ENCODE peak calls at places on chromosome 3, in four cellular contexts. V, T, Q and M are unnamed samples.

GRCh38 chr3:28971156-28971555 is 309.7 kb upstream of the RBMS3 start:
- DNase-seq in V (no peak), T (no peak), Q (no peak), M (no peak)

GRCh38 chr3:51796859-51797258 is 17.8 kb upstream of the IQCF6 start:
- DNase-seq in V (no peak), T (no peak), Q (no peak), M (no peak)

GRCh38 chr3:115720988-115721387 is 97.7 kb downstream of the GAP43 start:
- DNase-seq in V (no peak), T (no peak), Q (no peak), M (no peak)

GRCh38 chr3:134279466-134279865 is 28.8 kb upstream of the RYK start:
- DNase-seq in V (no peak), T (no peak), Q (no peak), M (no peak)

GRCh38 chr3:143507735-143508580 is 340.3 kb downstream of the SLC9A9 start:
- DNase-seq in V (no peak), T (peak; percentile 56), Q (no peak), M (no peak)

GRCh38 chr3:44416031-44417030 is 61.1 kb downstream of the ZNF445 start:
- DNase-seq in V (no peak), T (no peak), Q (no peak), M (no peak)

GRCh38 chr3:9750556-9751411 is 1.0 kb downstream of the OGG1 start:
- DNase-seq in V (peak; percentile 15), T (no peak), Q (no peak), M (no peak)

GRCh38 chr3:184604956-184605290 is 43.3 kb downstream of the EPHB3 start:
- DNase-seq in V (no peak), T (no peak), Q (no peak), M (no peak)

GRCh38 chr3:46239301-46239938 is 2.8 kb upstream of the CCR3 start:
- DNase-seq in V (no peak), T (no peak), Q (no peak), M (no peak)

GRCh38 chr3:95354494-95354893 is 1291.6 kb downstream of the NSUN3 start:
- DNase-seq in V (no peak), T (no peak), Q (no peak), M (no peak)

GRCh38 chr3:194395767-194396527 is 3.1 kb downstream of the GP5 start:
- DNase-seq in V (no peak), T (peak; percentile 59), Q (no peak), M (no peak)

GRCh38 chr3:133561682-133562081 is 11.8 kb upstream of the CDV3 start:
- DNase-seq in V (no peak), T (no peak), Q (no peak), M (no peak)

GRCh38 chr3:128217702-128218475 is 64.6 kb downstream of the EEFSEC start:
- DNase-seq in V (no peak), T (no peak), Q (no peak), M (no peak)